ENCODE peak calls at places on chromosomes 16 and 17, in nine cellular contexts. Y, M, Z, A, V, P, Q, H and O are unnamed samples.

GRCh38 chr17:62971853-62972252 is 5.8 kb downstream of the TANC2 start:
- DNase-seq in V (no peak), Z (no peak), Y (no peak), M (no peak), P (no peak), Q (no peak), A (no peak), H (no peak), O (no peak)

GRCh38 chr17:27496501-27496943 is 40.3 kb downstream of the KSR1 start:
- DNase-seq in Q (no peak), A (no peak), V (no peak), Z (no peak), H (no peak), M (no peak), P (no peak), Y (peak), O (no peak)

GRCh38 chr17:16135461-16135860 is 79.9 kb downstream of the NCOR1 start:
- DNase-seq in A (peak), M (peak), H (no peak), Q (no peak), Y (no peak), Z (no peak), V (no peak), P (no peak), O (no peak)

GRCh38 chr17:77706938-77707337 is 251.6 kb upstream of the TNRC6C start:
- DNase-seq in A (no peak), Y (no peak), P (no peak), V (no peak), Q (no peak), Z (no peak), H (no peak), M (no peak), O (no peak)

GRCh38 chr17:51152766-51153209 is 571 bp upstream of the NME1 start:
- DNase-seq in Q (peak), V (no peak), A (peak), M (peak), Y (peak), H (no peak), Z (no peak), P (no peak), O (no peak)

GRCh38 chr17:11404431-11404830 is 163.4 kb downstream of the SHISA6 start:
- DNase-seq in A (no peak), Q (no peak), H (no peak), V (no peak), Z (no peak), Y (peak), M (no peak), P (no peak), O (no peak)

GRCh38 chr16:58032710-58033293 is 7.2 kb downstream of the MMP15 start:
- DNase-seq in A (no peak), H (no peak), Z (no peak), P (peak), Y (peak), V (peak), M (no peak), Q (no peak), O (no peak)

GRCh38 chr16:72827907-72828306 is 220.0 kb downstream of the ZFHX3 start:
- DNase-seq in A (no peak), Q (no peak), M (peak), Y (no peak), Z (no peak), H (no peak), P (no peak), V (no peak), O (no peak)

GRCh38 chr16:80754479-80754878 is 49.9 kb downstream of the CDYL2 start:
- DNase-seq in Y (no peak), A (no peak), H (no peak), Z (no peak), P (no peak), M (no peak), V (no peak), Q (no peak), O (no peak)

GRCh38 chr16:80746231-80746630 is 58.2 kb downstream of the CDYL2 start:
- DNase-seq in Y (no peak), A (peak), P (no peak), Q (no peak), H (no peak), Z (no peak), V (no peak), M (no peak), O (no peak)

GRCh38 chr16:80752563-80752962 is 51.8 kb downstream of the CDYL2 start:
- DNase-seq in Z (no peak), Y (no peak), P (no peak), H (no peak), Q (no peak), A (no peak), M (no peak), V (no peak), O (no peak)

DNA sequence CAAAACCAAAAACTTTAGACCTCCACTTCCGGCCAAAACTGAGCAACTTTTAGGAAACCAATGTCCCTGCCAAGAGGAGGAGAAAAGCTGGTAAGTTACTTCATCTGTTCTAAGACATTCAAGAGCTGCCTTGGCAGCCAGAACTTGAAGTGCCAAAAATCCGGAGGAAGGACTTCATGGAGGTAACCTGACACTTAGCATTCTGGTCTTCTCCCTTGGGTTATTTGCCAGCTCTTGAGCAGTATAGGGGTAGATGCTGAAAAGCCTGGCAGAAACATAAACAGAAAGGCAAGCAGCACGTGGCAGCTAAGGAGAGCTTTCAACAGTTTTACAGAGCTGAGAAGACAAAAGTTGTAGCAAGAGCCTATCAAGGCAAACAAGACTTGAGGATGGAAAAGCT is 53.2 kb downstream of the CDYL2 start:
- DNase-seq in Y (no peak), Q (peak), V (no peak), A (peak), H (no peak), Z (peak), P (no peak), M (peak), O (no peak)
- H3K4me3 ChIP-seq in Y (no peak), Q (peak), V (no peak), A (peak), H (no peak), Z (no peak), P (no peak), M (no peak), O (no peak)

GRCh38 chr16:89917773-89918452 is 749 bp upstream of the MC1R start:
- DNase-seq in H (peak), M (peak), P (peak), V (peak), Y (peak), Z (no peak), Q (peak), A (peak), O (peak)
- H3K4me3 ChIP-seq in H (peak), M (peak), P (peak), V (peak), Y (no peak), Z (peak), Q (peak), A (peak), O (peak)

DNA sequence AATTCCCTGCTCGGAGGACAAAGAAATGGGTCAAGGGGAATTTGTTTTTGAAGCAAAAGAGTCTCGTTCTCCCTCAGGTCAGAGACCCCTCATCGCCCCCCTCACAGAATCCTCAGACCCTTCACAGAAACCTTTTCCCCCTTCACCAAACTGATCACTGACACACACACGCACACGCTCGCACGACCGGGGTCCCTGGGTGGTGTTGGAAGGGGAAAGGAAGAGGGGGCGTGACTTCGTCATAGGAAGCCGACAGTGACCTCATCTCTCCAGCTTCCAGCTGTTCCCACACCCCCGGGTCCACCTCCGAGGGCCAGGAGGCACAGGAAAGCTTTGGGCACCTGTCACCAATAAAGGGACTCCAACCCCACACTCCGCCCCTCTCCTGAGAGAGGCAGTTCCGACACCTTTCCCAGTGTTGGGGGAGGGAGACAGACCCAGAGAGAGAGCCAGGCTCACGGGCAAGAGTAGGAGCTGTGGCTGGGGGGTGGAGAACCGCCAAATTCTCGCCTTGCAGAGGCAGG is 1.2 kb downstream of the ASGR1 start:
- DNase-seq in V (no peak), A (peak), M (no peak), P (no peak), Y (no peak), H (no peak), Z (no peak), Q (peak), O (no peak)
- H3K4me3 ChIP-seq in V (peak), A (peak), M (peak), P (peak), Y (no peak), H (peak), Z (peak), Q (peak), O (no peak)

DNA sequence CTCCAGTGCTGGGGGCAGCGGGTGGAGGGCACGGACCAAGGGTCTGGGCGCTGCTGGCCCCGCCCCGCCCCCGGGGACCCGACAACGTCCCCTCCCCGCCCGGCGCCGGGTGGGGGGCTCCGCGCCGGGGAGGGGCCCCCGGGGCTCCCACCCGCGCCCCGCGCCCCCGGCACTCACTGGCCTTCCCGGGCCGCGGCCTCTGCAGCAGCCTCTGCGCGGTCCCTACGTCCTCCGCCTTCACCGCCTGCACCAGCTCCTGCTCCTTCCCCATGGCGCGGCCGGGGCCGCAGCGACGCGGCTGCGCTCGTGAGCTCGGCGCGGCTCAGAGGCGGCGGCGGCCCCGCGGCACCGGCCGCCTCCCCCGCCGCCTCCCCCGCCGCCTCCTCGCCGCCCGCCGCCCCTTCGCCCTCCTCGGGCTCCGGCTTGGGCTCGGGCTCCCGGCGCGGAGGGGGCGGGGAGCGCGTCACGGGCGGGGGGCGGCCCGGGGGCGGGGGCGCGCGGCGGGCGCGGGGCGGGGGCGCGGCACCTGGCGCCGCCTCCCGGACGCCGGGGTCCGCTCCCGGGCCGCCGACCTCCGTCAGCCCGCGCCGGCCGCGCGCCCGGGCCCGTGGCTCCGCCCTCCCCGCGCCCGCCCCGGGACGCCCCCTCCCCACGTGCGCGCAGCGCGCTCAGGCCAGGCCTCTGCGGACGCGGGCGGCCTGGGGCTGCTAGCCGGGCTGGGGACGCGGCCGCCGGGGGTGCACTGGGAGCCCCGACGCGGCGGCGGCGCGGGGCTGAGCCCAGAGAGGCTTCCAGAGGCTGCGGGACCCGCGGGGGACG is at the start of gene CASKIN1:
- DNase-seq in H (no peak), V (peak), M (no peak), Q (peak), P (no peak), Z (no peak), Y (no peak), A (peak), O (no peak)
- H3K4me3 ChIP-seq in H (no peak), V (peak), M (no peak), Q (no peak), P (peak), Z (no peak), Y (no peak), A (peak), O (peak)

DNA sequence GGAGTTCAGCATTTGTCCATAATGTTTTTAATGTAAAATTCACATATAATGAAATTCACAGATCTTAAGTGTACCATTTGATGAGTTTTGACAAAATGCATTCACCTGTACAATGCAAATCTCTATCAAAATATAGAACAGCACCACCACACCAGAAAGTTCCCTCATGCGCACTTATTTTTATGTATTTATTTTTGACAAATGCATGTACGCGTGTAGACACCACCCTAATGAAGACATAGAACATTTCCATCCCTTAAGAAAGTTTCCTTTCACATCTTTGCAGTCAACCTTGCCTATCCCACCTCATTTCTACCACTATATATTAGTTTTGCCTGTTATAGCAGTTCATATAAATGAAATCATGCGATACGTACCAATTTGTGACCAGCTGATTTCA is 15.6 kb upstream of the IL4R start:
- DNase-seq in Y (no peak), Z (no peak), Q (no peak), V (no peak), P (no peak), M (no peak), H (no peak), A (no peak), O (no peak)
- H3K4me3 ChIP-seq in Y (no peak), Z (no peak), Q (no peak), V (no peak), P (no peak), M (no peak), H (no peak), A (no peak), O (no peak)

GRCh38 chr17:31581491-31581890 is 190.0 kb downstream of the RAB11FIP4 start:
- DNase-seq in H (no peak), V (no peak), Y (peak), P (peak), M (peak), Q (peak), Z (no peak), A (peak), O (no peak)
- H3K4me3 ChIP-seq in H (no peak), V (peak), Y (no peak), P (peak), M (no peak), Q (peak), Z (no peak), A (no peak), O (no peak)

DNA sequence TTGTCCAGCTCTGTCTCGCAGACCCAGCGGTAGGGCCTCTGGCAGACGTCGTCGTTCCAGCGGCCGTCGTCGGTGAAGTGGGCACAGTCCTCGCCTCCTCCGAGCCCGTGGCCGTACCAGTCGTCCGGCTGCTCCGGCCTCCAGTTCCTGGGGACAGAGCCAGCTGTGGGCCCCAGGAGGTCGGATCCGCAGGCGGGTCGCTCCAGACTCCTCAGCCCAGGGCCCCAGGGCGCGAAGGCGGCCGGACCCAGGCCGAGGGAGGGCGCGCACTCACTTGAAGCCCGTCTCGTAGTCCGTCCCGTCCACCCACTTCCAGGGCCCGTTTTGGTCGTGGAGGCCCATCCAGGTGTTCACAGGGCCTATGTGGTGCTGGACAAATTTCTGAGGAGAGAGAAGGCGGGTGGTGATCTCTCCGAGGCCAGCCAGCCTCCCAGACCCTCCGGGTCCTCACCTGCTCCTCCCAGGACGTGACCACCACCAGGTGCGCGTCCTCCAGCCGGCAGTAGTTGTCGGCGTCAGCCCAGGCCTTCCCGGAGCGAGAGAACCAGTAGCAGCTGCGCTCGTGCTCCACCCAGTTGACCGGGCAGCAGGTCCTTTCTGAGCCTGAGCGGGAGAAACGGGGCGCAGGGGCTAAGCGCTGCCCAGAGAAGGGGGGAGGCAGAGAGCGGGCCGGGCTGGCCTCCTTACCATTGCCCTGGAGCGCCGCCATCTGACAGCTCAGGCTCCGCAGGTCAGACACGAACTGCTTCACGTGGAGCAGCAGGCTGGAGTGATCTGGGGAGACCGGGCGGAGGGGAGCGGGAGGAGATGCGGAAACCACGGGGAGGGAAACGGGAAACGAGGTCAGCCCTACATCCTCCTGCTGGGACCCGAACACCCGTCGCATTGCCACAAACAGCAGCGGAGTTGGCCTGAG is 5.2 kb downstream of the ASGR1 start:
- DNase-seq in Y (peak), H (no peak), P (peak), M (no peak), Q (no peak), V (no peak), A (peak), Z (no peak), O (no peak)
- H3K4me3 ChIP-seq in Y (no peak), H (no peak), P (peak), M (no peak), Q (no peak), V (no peak), A (no peak), Z (no peak), O (no peak)

DNA sequence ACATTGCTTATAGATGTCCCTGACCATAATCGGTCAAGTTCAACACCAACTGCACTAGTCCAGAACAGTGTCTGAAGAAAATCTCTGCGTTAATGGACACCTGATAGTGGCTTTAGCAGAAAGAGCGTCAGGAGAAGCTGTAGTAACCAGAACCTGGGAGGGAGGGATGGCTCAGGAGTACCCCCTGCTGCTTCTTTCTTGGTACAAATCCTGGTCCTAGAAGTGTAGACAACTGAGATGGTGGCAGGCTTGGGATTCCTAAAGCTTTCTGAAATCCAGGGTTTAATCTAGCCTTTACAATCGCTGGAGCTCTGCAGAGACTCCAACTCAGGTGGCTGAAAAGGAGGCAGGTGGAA is 5.4 kb downstream of the MAP3K14 start:
- DNase-seq in M (no peak), Q (no peak), Y (no peak), P (no peak), Z (no peak), V (peak), A (no peak), H (no peak), O (no peak)
- H3K4me3 ChIP-seq in M (no peak), Q (no peak), Y (no peak), P (peak), Z (no peak), V (no peak), A (no peak), H (no peak), O (peak)